ENCODE peak calls at places on chromosomes 12 and 14, in seven cellular contexts. X is NCI-H510A treated with DMSO at 0.1 percent for 48 hours; Q is ELR; R is neural crest cell; D is lung microvascular endothelial cell; T is iris pigment epithelial cell; J is stimulated activated CD4-positive, alpha-beta T cell treated with anti-CD3 and anti-CD28 coated beads, Interleukin-12 subunit alpha, Interleukin-12 subunit beta, amount 100 ng/mL, for 48 hours. H is an unnamed sample.

GRCh38 chr14:24514209-24514608 is 6.1 kb upstream of the CMA1 start:
- DNase-seq in X (no peak), Q (no peak), R (no peak), D (no peak), T (no peak), J (no peak), H (no peak)

GRCh38 chr14:95462491-95462890 is 54.0 kb downstream of the SYNE3 start:
- DNase-seq in X (no peak), Q (no peak), R (no peak), D (no peak), T (no peak), J (no peak), H (no peak)

GRCh38 chr12:99670635-99671034 is 23.1 kb downstream of the GARIN6 start:
- DNase-seq in X (no peak), Q (peak; percentile 37), R (no peak), D (no peak), T (peak; percentile 27), J (no peak), H (no peak)

GRCh38 chr12:30794020-30794419 is 39.3 kb upstream of the CAPRIN2 start:
- DNase-seq in X (no peak), Q (no peak), R (no peak), D (no peak), T (no peak), J (no peak), H (no peak)

GRCh38 chr14:76501156-76501555 is 125.2 kb downstream of the ESRRB start:
- DNase-seq in X (no peak), Q (no peak), R (no peak), D (no peak), T (no peak), J (no peak), H (peak; percentile 17)

GRCh38 chr12:32501835-32502333 is 102.5 kb downstream of the FGD4 start:
- DNase-seq in X (peak; percentile 51), Q (peak; percentile 54), R (peak; percentile 72), D (no peak), T (peak; percentile 90), J (no peak), H (no peak)

GRCh38 chr14:105888151-105888550 is 361.8 kb downstream of the TMEM121 start:
- DNase-seq in X (no peak), Q (no peak), R (no peak), D (no peak), T (no peak), J (no peak), H (no peak)

GRCh38 chr14:104579507-104579906 is at the start of gene C14orf180:
- DNase-seq in X (no peak), Q (no peak), R (no peak), D (no peak), T (no peak), J (no peak), H (peak; percentile 40)

GRCh38 chr14:99143793-99144192 is 128.2 kb downstream of the BCL11B start:
- DNase-seq in X (no peak), Q (no peak), R (no peak), D (no peak), T (no peak), J (no peak), H (no peak)

GRCh38 chr12:55842681-55843429 is at the start of gene MMP19:
- DNase-seq in X (no peak), Q (peak; percentile 83), R (no peak), D (peak; percentile 63), T (peak; percentile 82), J (no peak), H (no peak)

H was measured in DMS79 treated with DMSO at 0.1 percent for 48 hours.